ENCODE peak calls at places on chromosome 12, in nine cellular contexts. One of them, this sample, is unnamed.
A peak's percentile ranks its signal among the peaks of the same experiment; 100 is the strongest.

GRCh38 chr12:98127336-98127679 is 388.1 kb upstream of the TMPO start:
- DNase-seq in stimulated activated CD4-positive, alpha-beta T cell treated with anti-CD3 and anti-CD28 coated beads, Interleukin-1b, Interleukin-23, amount 100 ng/mL, for 48 hours: no peak
- DNase-seq in HTR-8/SVneo: no peak
- DNase-seq in hypothalamus: no peak
- DNase-seq in brain microvascular endothelial cell: no peak
- DNase-seq in activated CD8-positive, alpha-beta memory T cell treated with anti-CD3 and anti-CD28 coated beads for 24 hours: no peak
- DNase-seq in tibial nerve: no peak
- DNase-seq in NCI-H460: no peak
- DNase-seq in bronchial epithelial cell: no peak
- DNase-seq in this sample: no peak

GRCh38 chr12:119180380-119181040 is 1.8 kb downstream of the HSPB8 start:
- DNase-seq in stimulated activated CD4-positive, alpha-beta T cell treated with anti-CD3 and anti-CD28 coated beads, Interleukin-1b, Interleukin-23, amount 100 ng/mL, for 48 hours: no peak
- DNase-seq in HTR-8/SVneo: no peak
- DNase-seq in hypothalamus: peak; percentile 30
- DNase-seq in brain microvascular endothelial cell: peak; percentile 49
- DNase-seq in activated CD8-positive, alpha-beta memory T cell treated with anti-CD3 and anti-CD28 coated beads for 24 hours: no peak
- DNase-seq in tibial nerve: peak; percentile 28
- DNase-seq in NCI-H460: peak; percentile 66
- DNase-seq in bronchial epithelial cell: peak; percentile 18
- DNase-seq in this sample: peak; percentile 56

GRCh38 chr12:4450551-4451112 is 5.0 kb upstream of the FGF6 start:
- DNase-seq in stimulated activated CD4-positive, alpha-beta T cell treated with anti-CD3 and anti-CD28 coated beads, Interleukin-1b, Interleukin-23, amount 100 ng/mL, for 48 hours: no peak
- DNase-seq in HTR-8/SVneo: no peak
- DNase-seq in hypothalamus: no peak
- DNase-seq in brain microvascular endothelial cell: no peak
- DNase-seq in activated CD8-positive, alpha-beta memory T cell treated with anti-CD3 and anti-CD28 coated beads for 24 hours: no peak
- DNase-seq in tibial nerve: no peak
- DNase-seq in NCI-H460: no peak
- DNase-seq in bronchial epithelial cell: no peak
- DNase-seq in this sample: no peak

GRCh38 chr12:52924764-52925716 is 20.2 kb upstream of the KRT8 start:
- DNase-seq in stimulated activated CD4-positive, alpha-beta T cell treated with anti-CD3 and anti-CD28 coated beads, Interleukin-1b, Interleukin-23, amount 100 ng/mL, for 48 hours: no peak
- DNase-seq in HTR-8/SVneo: peak; percentile 82
- DNase-seq in hypothalamus: no peak
- DNase-seq in brain microvascular endothelial cell: peak; percentile 90
- DNase-seq in activated CD8-positive, alpha-beta memory T cell treated with anti-CD3 and anti-CD28 coated beads for 24 hours: no peak
- DNase-seq in tibial nerve: no peak
- DNase-seq in NCI-H460: no peak
- DNase-seq in bronchial epithelial cell: peak; percentile 72
- DNase-seq in this sample: peak; percentile 55

GRCh38 chr12:111430418-111431353 is 25.0 kb downstream of the SH2B3 start:
- DNase-seq in stimulated activated CD4-positive, alpha-beta T cell treated with anti-CD3 and anti-CD28 coated beads, Interleukin-1b, Interleukin-23, amount 100 ng/mL, for 48 hours: peak; percentile 55
- DNase-seq in HTR-8/SVneo: no peak
- DNase-seq in hypothalamus: no peak
- DNase-seq in brain microvascular endothelial cell: no peak
- DNase-seq in activated CD8-positive, alpha-beta memory T cell treated with anti-CD3 and anti-CD28 coated beads for 24 hours: peak; percentile 87
- DNase-seq in tibial nerve: no peak
- DNase-seq in NCI-H460: no peak
- DNase-seq in bronchial epithelial cell: no peak
- DNase-seq in this sample: no peak

GRCh38 chr12:67590122-67590795 is 58.3 kb upstream of the DYRK2 start:
- DNase-seq in stimulated activated CD4-positive, alpha-beta T cell treated with anti-CD3 and anti-CD28 coated beads, Interleukin-1b, Interleukin-23, amount 100 ng/mL, for 48 hours: peak; percentile 7
- DNase-seq in HTR-8/SVneo: no peak
- DNase-seq in hypothalamus: no peak
- DNase-seq in brain microvascular endothelial cell: no peak
- DNase-seq in activated CD8-positive, alpha-beta memory T cell treated with anti-CD3 and anti-CD28 coated beads for 24 hours: no peak
- DNase-seq in tibial nerve: no peak
- DNase-seq in NCI-H460: no peak
- DNase-seq in bronchial epithelial cell: no peak
- DNase-seq in this sample: no peak

GRCh38 chr12:21771311-21771710 is 3.2 kb downstream of the KCNJ8 start:
- DNase-seq in stimulated activated CD4-positive, alpha-beta T cell treated with anti-CD3 and anti-CD28 coated beads, Interleukin-1b, Interleukin-23, amount 100 ng/mL, for 48 hours: no peak
- DNase-seq in HTR-8/SVneo: no peak
- DNase-seq in hypothalamus: no peak
- DNase-seq in brain microvascular endothelial cell: no peak
- DNase-seq in activated CD8-positive, alpha-beta memory T cell treated with anti-CD3 and anti-CD28 coated beads for 24 hours: no peak
- DNase-seq in tibial nerve: no peak
- DNase-seq in NCI-H460: no peak
- DNase-seq in bronchial epithelial cell: peak; percentile 49
- DNase-seq in this sample: no peak

GRCh38 chr12:26338574-26339572 is 143.5 kb downstream of the SSPN start:
- DNase-seq in stimulated activated CD4-positive, alpha-beta T cell treated with anti-CD3 and anti-CD28 coated beads, Interleukin-1b, Interleukin-23, amount 100 ng/mL, for 48 hours: no peak
- DNase-seq in HTR-8/SVneo: peak; percentile 27
- DNase-seq in hypothalamus: peak; percentile 71
- DNase-seq in brain microvascular endothelial cell: peak; percentile 64
- DNase-seq in activated CD8-positive, alpha-beta memory T cell treated with anti-CD3 and anti-CD28 coated beads for 24 hours: no peak
- DNase-seq in tibial nerve: no peak
- DNase-seq in NCI-H460: no peak
- DNase-seq in bronchial epithelial cell: peak; percentile 83
- DNase-seq in this sample: no peak

GRCh38 chr12:51025182-51025747 is 919 bp downstream of the SLC11A2 start:
- DNase-seq in stimulated activated CD4-positive, alpha-beta T cell treated with anti-CD3 and anti-CD28 coated beads, Interleukin-1b, Interleukin-23, amount 100 ng/mL, for 48 hours: no peak
- DNase-seq in HTR-8/SVneo: no peak
- DNase-seq in hypothalamus: no peak
- DNase-seq in brain microvascular endothelial cell: no peak
- DNase-seq in activated CD8-positive, alpha-beta memory T cell treated with anti-CD3 and anti-CD28 coated beads for 24 hours: no peak
- DNase-seq in tibial nerve: no peak
- DNase-seq in NCI-H460: no peak
- DNase-seq in bronchial epithelial cell: no peak
- DNase-seq in this sample: no peak

GRCh38 chr12:57626111-57626928 is 6.7 kb downstream of the B4GALNT1 start:
- DNase-seq in stimulated activated CD4-positive, alpha-beta T cell treated with anti-CD3 and anti-CD28 coated beads, Interleukin-1b, Interleukin-23, amount 100 ng/mL, for 48 hours: no peak
- DNase-seq in HTR-8/SVneo: no peak
- DNase-seq in hypothalamus: no peak
- DNase-seq in brain microvascular endothelial cell: no peak
- DNase-seq in activated CD8-positive, alpha-beta memory T cell treated with anti-CD3 and anti-CD28 coated beads for 24 hours: no peak
- DNase-seq in tibial nerve: no peak
- DNase-seq in NCI-H460: no peak
- DNase-seq in bronchial epithelial cell: no peak
- DNase-seq in this sample: no peak

GRCh38 chr12:94062796-94063635 is 85.4 kb upstream of the PLXNC1 start:
- DNase-seq in stimulated activated CD4-positive, alpha-beta T cell treated with anti-CD3 and anti-CD28 coated beads, Interleukin-1b, Interleukin-23, amount 100 ng/mL, for 48 hours: no peak
- DNase-seq in HTR-8/SVneo: no peak
- DNase-seq in hypothalamus: no peak
- DNase-seq in brain microvascular endothelial cell: no peak
- DNase-seq in activated CD8-positive, alpha-beta memory T cell treated with anti-CD3 and anti-CD28 coated beads for 24 hours: no peak
- DNase-seq in tibial nerve: no peak
- DNase-seq in NCI-H460: no peak
- DNase-seq in bronchial epithelial cell: no peak
- DNase-seq in this sample: no peak